ENCODE peak calls at places on chromosomes 16 and 17, in seven cellular contexts. O is activated effector memory CD4-positive, alpha-beta T cell treated with Interleukin-2 at 50 U/mL for 16 hours; K is NCI-H1105 treated with DMSO at 0.1 percent for 48 hours; A is effector memory CD8-positive, alpha-beta T cell; V is mucosa of descending colon; L is keratinocyte; H is stimulated activated CD4-positive, alpha-beta T cell treated with anti-CD3 and anti-CD28 coated beads, Interleukin-2, amount 100 ng/mL, for 4 hours. J is an unnamed sample.
A peak's percentile ranks its signal among the peaks of the same experiment; 100 is the strongest.

GRCh38 chr17:8900626-8901585 is 33.4 kb upstream of the PIK3R6 start:
- DNase-seq in O (no peak), K (no peak), A (no peak), V (peak; percentile 19), L (no peak), H (no peak), J (no peak)

GRCh38 chr17:45680360-45680759 is 103.8 kb upstream of the CRHR1 start:
- DNase-seq in O (no peak), K (peak; percentile 7), A (no peak), V (no peak), L (no peak), H (no peak), J (no peak)

GRCh38 chr16:56551796-56552738 is 12.8 kb upstream of the MT4 start:
- DNase-seq in O (no peak), K (no peak), A (no peak), V (peak; percentile 34), L (no peak), H (no peak), J (no peak)

GRCh38 chr17:75128694-75129505 is 2.6 kb downstream of the NT5C start:
- DNase-seq in O (no peak), K (no peak), A (no peak), V (no peak), L (no peak), H (no peak), J (no peak)

GRCh38 chr17:17780941-17781590 is 55.7 kb downstream of the SREBF1 start:
- DNase-seq in O (no peak), K (no peak), A (no peak), V (no peak), L (no peak), H (no peak), J (no peak)

GRCh38 chr17:15981646-15982580 is 17.6 kb downstream of the ZSWIM7 start:
- DNase-seq in O (no peak), K (no peak), A (no peak), V (no peak), L (no peak), H (no peak), J (no peak)

GRCh38 chr16:75011634-75012307 is 12.9 kb downstream of the ZNRF1 start:
- DNase-seq in O (no peak), K (no peak), A (no peak), V (no peak), L (peak; percentile 41), H (peak; percentile 33), J (no peak)

GRCh38 chr17:59152925-59153324 is 2.1 kb downstream of the SKA2 start:
- DNase-seq in O (no peak), K (no peak), A (no peak), V (no peak), L (no peak), H (no peak), J (no peak)

GRCh38 chr17:81429353-81429774 is 34.1 kb downstream of the BAHCC1 start:
- DNase-seq in O (no peak), K (peak; percentile 87), A (no peak), V (peak; percentile 81), L (no peak), H (no peak), J (no peak)

GRCh38 chr17:79023886-79024771 is at the start of gene C1QTNF1:
- DNase-seq in O (peak; percentile 16), K (peak; percentile 39), A (peak; percentile 25), V (peak; percentile 69), L (no peak), H (no peak), J (no peak)